ENCODE peak calls at places on chromosomes 6 and 20, in six cellular contexts. F, D, A, U, T and V are unnamed samples.

GRCh38 chr20:9966966-9967365 is 67.8 kb upstream of the ANKEF1 start:
- DNase-seq in F (no peak), D (peak), A (no peak), U (no peak), T (no peak), V (no peak)

GRCh38 chr6:125310994-125311649 is 9.4 kb upstream of the HDDC2 start:
- DNase-seq in F (peak), D (peak), A (peak), U (no peak), T (peak), V (no peak)

GRCh38 chr6:45681860-45682488 is 304.2 kb upstream of the SUPT3H start:
- DNase-seq in F (no peak), D (peak), A (peak), U (no peak), T (peak), V (peak)

GRCh38 chr20:59864726-59865125 is 68.7 kb downstream of the SYCP2 start:
- DNase-seq in F (no peak), D (no peak), A (no peak), U (no peak), T (no peak), V (no peak)

GRCh38 chr6:36737043-36737785 is 39.6 kb downstream of the RAB44 start:
- DNase-seq in F (no peak), D (no peak), A (no peak), U (no peak), T (no peak), V (no peak)

GRCh38 chr6:816510-817084 is 123.7 kb upstream of the EXOC2 start:
- DNase-seq in F (no peak), D (no peak), A (no peak), U (no peak), T (no peak), V (peak)

GRCh38 chr6:90204327-90204726 is 92.3 kb downstream of the BACH2 start:
- DNase-seq in F (no peak), D (no peak), A (no peak), U (no peak), T (no peak), V (no peak)

GRCh38 chr6:104381907-104382306 is 477.8 kb downstream of the HACE1 start:
- DNase-seq in F (no peak), D (no peak), A (no peak), U (no peak), T (no peak), V (no peak)

GRCh38 chr20:10225439-10226080 is 6.9 kb downstream of the SNAP25 start:
- DNase-seq in F (no peak), D (no peak), A (no peak), U (no peak), T (no peak), V (no peak)

GRCh38 chr6:166929534-166930189 is 26.7 kb downstream of the RNASET2 start:
- DNase-seq in F (no peak), D (no peak), A (no peak), U (no peak), T (no peak), V (no peak)

DNA sequence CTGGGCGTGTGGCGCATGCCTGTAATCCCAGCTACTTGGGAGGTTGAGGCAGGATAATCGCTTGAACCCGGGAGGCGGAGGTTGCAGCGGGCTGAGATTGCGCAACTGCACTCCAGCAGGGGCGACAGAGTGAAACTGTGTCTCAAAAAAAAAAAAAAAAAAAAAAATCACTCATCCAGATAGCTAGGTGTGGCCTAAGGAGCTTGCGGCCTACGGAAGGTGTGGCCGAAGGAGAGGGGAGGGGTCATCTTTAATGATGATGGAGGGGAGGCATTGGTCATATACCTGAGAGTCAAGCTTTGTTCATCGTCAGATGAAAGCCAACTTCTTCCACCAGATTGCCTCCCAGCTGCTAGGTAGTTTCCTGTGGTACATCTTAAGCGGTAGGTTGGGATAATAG is 801 bp upstream of the PPARD start:
- DNase-seq in F (no peak), D (no peak), A (no peak), U (no peak), T (no peak), V (no peak)
- H3K4me3 ChIP-seq in F (no peak), D (no peak), A (no peak), U (no peak), T (no peak), V (no peak)

DNA sequence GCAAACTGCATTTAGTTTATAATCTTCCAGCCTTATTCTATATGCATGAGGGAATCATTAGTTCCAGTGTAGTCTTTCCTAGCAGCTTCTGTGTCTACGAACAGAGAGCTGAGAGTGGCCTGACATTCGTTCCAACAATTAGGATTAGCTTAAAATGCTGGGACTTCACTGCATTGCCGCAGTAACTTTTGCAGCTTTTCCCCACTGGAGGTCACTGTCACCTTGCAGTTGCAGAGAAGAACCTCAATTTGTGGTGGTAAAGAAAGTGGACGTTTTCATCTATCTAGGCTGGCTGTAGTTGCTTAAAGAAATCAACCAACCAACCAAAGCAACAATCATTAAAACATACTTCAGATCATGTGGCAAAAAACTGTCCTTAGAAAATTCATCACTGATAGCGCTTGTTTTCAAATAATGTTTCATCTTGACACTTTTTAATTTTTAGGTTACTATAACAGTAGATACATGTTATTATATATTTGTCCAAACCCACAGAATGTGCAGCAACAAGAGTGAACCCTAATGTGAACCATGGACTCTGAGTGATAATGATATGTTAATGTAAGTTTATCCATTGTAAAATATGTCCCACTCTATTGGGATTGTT is 12.2 kb downstream of the MYLK4 start:
- DNase-seq in F (peak), D (peak), A (peak), U (peak), T (peak), V (peak)
- H3K4me3 ChIP-seq in F (no peak), D (no peak), A (no peak), U (no peak), T (no peak), V (no peak)

GRCh38 chr6:123829302-123829953 is 25.8 kb downstream of the NKAIN2 start:
- DNase-seq in F (no peak), D (peak), A (no peak), U (no peak), T (no peak), V (no peak)

DNA sequence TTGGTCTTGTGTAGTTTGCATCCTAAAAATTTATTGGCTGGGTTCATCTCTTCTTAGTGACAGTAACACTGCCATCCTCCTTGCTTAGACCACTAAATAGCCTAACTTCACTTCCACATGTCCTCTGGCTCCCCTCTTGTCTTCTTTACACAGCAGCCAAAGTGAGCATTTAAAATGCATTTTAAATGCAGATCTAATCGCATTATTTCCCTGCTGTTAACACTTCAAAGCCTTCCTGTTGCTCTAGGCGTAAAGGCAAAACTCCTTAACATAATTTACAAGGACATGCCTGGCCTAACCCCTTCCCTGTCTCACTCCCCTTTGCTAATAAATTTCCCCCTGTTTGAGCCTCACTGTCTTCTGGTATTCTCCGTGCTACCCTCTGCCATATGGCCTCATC is 26.4 kb downstream of the NKAIN2 start:
- DNase-seq in F (no peak), D (no peak), A (no peak), U (no peak), T (no peak), V (no peak)
- H3K4me3 ChIP-seq in F (no peak), D (no peak), A (no peak), U (peak), T (no peak), V (no peak)

GRCh38 chr6:18055098-18055497 is 67.4 kb downstream of the NHLRC1 start:
- DNase-seq in F (no peak), D (no peak), A (no peak), U (no peak), T (no peak), V (no peak)

GRCh38 chr6:18053071-18053475 is 65.6 kb upstream of the KIF13A start:
- DNase-seq in F (no peak), D (peak), A (no peak), U (no peak), T (no peak), V (no peak)

GRCh38 chr6:18058429-18058828 is 64.0 kb downstream of the NHLRC1 start:
- DNase-seq in F (no peak), D (no peak), A (no peak), U (no peak), T (no peak), V (no peak)

GRCh38 chr6:18055714-18056382 is 66.6 kb downstream of the NHLRC1 start:
- DNase-seq in F (no peak), D (no peak), A (no peak), U (no peak), T (no peak), V (no peak)

GRCh38 chr6:18053555-18054445 is 66.4 kb upstream of the KIF13A start:
- DNase-seq in F (no peak), D (no peak), A (no peak), U (no peak), T (no peak), V (no peak)
- H3K4me3 ChIP-seq in F (no peak), D (no peak), A (no peak), U (no peak), T (no peak), V (no peak)

GRCh38 chr20:62797671-62798532 is 1.6 kb downstream of the MRGBP start:
- DNase-seq in F (no peak), D (no peak), A (no peak), U (no peak), T (no peak), V (no peak)
- H3K4me3 ChIP-seq in F (no peak), D (no peak), A (no peak), U (peak), T (no peak), V (no peak)

GRCh38 chr6:129859524-129859923 is 1.6 kb downstream of the TMEM244 start:
- DNase-seq in F (no peak), D (peak), A (no peak), U (no peak), T (no peak), V (no peak)
- H3K4me3 ChIP-seq in F (no peak), D (no peak), A (no peak), U (no peak), T (no peak), V (no peak)

DNA sequence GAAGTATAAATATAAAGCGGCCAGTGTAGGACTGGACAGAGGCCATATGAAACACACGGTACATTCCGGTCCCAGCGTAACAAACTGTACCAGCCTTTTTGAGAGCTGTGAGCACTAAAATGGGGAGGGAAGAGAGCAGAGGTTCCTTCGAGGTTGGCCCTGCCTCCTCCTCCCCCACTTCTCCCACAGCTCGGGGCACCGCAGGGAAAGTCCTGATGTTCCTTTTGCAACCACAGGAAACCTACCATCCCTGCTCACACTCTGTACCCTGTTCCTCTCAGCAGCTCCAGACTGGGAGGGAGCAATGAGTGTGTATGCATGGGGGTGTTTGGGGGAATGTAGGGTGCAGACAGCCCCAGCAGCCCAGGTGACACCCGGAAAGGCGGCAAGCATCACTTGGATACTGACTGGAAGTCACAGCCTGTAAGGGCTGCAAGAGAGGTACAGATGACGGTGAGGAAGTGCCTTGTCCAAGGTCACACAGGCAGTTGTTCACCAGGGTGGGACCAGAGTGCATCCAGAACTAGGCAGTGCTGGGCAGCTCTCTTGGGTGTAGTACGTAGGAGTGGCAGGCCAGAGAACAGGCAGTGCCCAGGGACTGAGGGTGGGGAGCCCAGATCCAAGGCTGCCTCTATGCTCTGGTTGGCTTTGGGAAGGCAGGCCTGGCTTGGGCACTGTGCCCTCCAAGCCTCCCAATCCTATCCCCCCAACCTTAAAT is 11.0 kb upstream of the ARMC12 start:
- DNase-seq in F (peak), D (peak), A (no peak), U (peak), T (no peak), V (peak)
- H3K4me3 ChIP-seq in F (no peak), D (no peak), A (peak), U (peak), T (no peak), V (no peak)

GRCh38 chr6:158909938-158910337 is 90.1 kb downstream of the RSPH3 start:
- DNase-seq in F (no peak), D (no peak), A (no peak), U (no peak), T (no peak), V (no peak)
- H3K4me3 ChIP-seq in F (no peak), D (no peak), A (peak), U (peak), T (peak), V (no peak)

GRCh38 chr20:63541371-63541770 is 4.2 kb upstream of the PTK6 start:
- DNase-seq in F (no peak), D (no peak), A (no peak), U (no peak), T (no peak), V (no peak)
- H3K4me3 ChIP-seq in F (no peak), D (no peak), A (no peak), U (no peak), T (no peak), V (no peak)

DNA sequence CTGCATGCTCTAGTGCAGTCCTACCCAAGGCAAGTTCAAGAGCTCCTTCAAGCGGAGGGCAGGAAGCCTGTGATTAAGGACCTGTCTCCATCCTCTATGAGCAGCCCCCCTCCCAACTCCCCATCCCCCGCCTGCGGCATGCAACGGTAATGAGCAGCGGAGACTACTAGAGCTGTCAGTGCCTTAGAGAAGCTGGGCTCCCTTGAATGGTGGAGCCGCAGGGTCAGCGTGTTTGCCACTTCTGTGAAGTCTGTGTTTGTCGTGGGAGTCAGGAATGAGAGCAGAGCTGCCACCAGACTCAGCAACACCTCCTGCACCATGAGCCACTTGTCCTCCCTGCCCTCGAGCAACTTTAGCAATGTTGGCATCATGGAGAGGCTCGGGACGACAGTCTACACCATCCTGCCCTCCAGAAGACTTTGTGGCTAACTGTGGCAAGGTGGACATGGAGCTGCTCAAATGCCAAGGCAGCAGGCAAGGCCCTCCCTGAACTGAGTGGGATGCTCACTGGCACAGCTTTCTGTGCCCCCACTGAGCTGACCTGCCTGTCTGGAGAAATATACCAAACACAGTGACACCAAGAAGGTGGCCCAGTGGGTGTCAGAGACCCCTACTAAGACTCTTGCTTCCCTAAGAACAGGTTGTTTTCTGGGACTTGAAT is 23.8 kb upstream of the SYNDIG1 start:
- DNase-seq in F (no peak), D (no peak), A (no peak), U (no peak), T (no peak), V (no peak)
- H3K4me3 ChIP-seq in F (no peak), D (no peak), A (no peak), U (no peak), T (no peak), V (no peak)